ENCODE peak calls at places on chromosomes 12 and 14, in seven cellular contexts. O is CD8-positive, alpha-beta T cell; Q is AG04449; E is nephron progenitor cell; T is neural progenitor cell; J is HFFc6; P is MCF 10A. L is an unnamed sample.

GRCh38 chr12:5568325-5568981 is 136.5 kb downstream of the NTF3 start:
- DNase-seq in O (no peak), Q (no peak), E (no peak), T (no peak), J (no peak), P (no peak), L (no peak)

GRCh38 chr14:91202234-91202974 is 42.1 kb downstream of the GPR68 start:
- DNase-seq in O (no peak), Q (no peak), E (no peak), T (peak), J (no peak), P (no peak), L (no peak)

GRCh38 chr12:10175849-10176641 is 2.8 kb upstream of the TMEM52B start:
- DNase-seq in O (no peak), Q (no peak), E (no peak), T (no peak), J (no peak), P (peak), L (no peak)

GRCh38 chr12:11814362-11814761 is 164.9 kb downstream of the ETV6 start:
- DNase-seq in O (no peak), Q (peak), E (no peak), T (no peak), J (peak), P (peak), L (no peak)

GRCh38 chr14:34113051-34113511 is 162.2 kb upstream of the EGLN3 start:
- DNase-seq in O (no peak), Q (peak), E (no peak), T (no peak), J (peak), P (peak), L (no peak)

GRCh38 chr14:31265701-31266398 is 58.3 kb upstream of the HECTD1 start:
- DNase-seq in O (no peak), Q (no peak), E (no peak), T (no peak), J (no peak), P (peak), L (no peak)

GRCh38 chr14:51147183-51147582 is 52.3 kb upstream of the TRIM9 start:
- DNase-seq in O (no peak), Q (no peak), E (no peak), T (no peak), J (no peak), P (peak), L (no peak)

GRCh38 chr14:37697489-37698121 is 102.2 kb downstream of the TTC6 start:
- DNase-seq in O (no peak), Q (peak), E (no peak), T (no peak), J (peak), P (peak), L (no peak)

GRCh38 chr14:65329911-65330310 is 82.6 kb upstream of the FUT8 start:
- DNase-seq in O (no peak), Q (no peak), E (no peak), T (no peak), J (no peak), P (no peak), L (no peak)

DNA sequence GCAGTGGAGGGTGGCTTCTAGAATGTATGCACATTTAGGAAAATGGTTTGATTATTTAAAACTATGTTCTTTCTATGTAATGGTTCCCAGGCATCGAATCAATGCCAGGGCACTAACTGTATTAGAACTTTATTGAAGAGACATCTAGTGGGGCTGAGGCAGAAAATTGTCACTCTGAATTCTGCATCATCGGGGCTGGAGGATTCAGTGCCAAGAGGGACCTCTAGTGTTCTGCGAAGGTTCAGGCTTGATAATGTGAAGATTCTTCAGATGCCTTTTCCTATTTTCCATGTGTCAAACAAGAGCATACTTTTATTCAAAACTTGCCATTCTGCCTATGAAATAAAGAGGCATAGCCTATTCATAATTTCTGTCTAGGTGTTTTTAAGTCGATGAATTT is 146.3 kb downstream of the CAND1 start:
- DNase-seq in O (no peak), Q (no peak), E (no peak), T (peak), J (peak), P (peak), L (no peak)
- TF ChIP-seq CTCF in O (no peak), Q (peak), E (peak), T (peak), J (peak), P (no peak), L (peak)

DNA sequence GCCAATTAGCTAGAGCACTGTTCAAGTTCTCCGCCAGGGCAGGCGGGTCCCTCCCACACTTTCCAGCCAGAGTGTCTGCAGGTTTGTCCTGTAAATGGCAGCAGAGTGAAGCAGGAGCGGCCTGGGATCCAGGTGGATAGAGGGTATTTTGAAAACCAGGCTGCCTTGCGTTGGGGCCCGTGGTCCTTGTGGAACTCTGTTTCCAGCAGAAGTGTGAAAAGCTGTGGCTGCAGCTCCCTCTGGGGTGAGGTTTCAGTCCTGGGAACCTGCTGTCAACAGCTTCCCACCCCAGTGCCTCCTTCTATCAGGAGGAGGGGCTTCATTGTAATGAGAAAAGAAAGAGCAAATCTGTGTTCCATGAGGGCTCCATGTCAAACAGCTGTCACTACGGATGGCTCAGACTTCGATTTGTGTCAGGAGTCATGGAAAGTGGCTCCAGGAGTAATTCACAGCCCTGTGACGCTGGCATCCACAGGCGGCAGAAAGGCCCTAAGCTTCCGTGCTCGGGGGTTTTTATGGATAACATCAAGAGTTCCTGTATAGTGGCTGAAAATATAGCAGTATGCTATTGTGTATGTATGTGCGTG is 210.6 kb upstream of the TMEM132C start:
- DNase-seq in O (no peak), Q (no peak), E (peak), T (peak), J (no peak), P (no peak), L (peak)
- TF ChIP-seq CTCF in O (no peak), Q (no peak), E (no peak), T (no peak), J (no peak), P (no peak), L (no peak)

GRCh38 chr12:96015672-96016071 is 19.5 kb upstream of the HAL start:
- DNase-seq in O (no peak), Q (no peak), E (peak), T (peak), J (peak), P (peak), L (no peak)
- TF ChIP-seq CTCF in O (no peak), Q (peak), E (peak), T (peak), J (peak), P (peak), L (peak)

DNA sequence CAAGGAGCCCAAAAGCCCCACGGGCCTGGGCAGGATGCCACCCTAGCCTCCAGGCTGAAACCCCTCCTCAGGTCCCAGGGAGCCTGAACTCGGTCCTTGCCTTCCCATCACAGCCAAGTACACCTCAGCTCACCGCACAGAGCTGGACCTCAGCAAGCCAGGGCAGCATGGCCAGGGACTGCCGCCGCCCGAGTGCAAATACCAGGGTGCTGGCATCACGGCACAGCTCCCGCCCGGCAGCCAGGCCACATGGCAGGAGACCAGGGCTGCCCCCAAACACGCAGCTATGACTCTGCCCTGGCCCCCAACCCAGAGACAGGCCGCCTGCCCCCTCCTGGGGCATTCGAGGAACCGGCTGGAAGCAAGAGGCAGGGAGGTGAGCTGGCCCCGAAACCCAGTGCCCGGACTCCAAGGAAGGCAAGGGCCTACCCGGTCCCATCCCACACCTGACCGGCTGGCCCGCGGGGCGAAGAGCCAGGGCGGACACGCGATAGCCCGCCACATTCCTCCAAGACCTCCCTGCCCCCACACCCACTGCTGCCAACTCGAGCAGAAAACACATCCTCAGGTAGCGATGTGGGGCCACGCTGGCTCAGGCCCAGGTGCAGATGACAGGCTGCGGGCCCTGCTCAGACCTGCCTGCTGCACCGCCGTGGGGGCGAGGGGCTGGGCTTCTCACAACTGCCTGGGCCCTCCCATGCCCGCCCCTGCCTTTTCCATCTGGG is 2.7 kb downstream of the JAG2 start:
- DNase-seq in O (no peak), Q (no peak), E (no peak), T (no peak), J (no peak), P (peak), L (no peak)
- TF ChIP-seq CTCF in O (no peak), Q (no peak), E (no peak), T (no peak), J (no peak), P (no peak), L (no peak)

GRCh38 chr12:102440109-102440405 is 40.3 kb downstream of the IGF1 start:
- DNase-seq in O (no peak), Q (no peak), E (no peak), T (peak), J (no peak), P (no peak), L (no peak)
- TF ChIP-seq CTCF in O (no peak), Q (no peak), E (no peak), T (no peak), J (no peak), P (no peak), L (no peak)